ENCODE peak calls at places on chromosomes 3 and 15, in eight cellular contexts. P is heart left ventricle, X is body of pancreas, I is A549, T is stomach, A is tibial nerve, Y is uterus, O is spleen. Q is an unnamed sample.

GRCh38 chr3:114623420-114624046 is 329.7 kb downstream of the TIGIT start:
- DNase-seq in X (no peak), Y (no peak), A (no peak), I (peak; percentile 27), T (no peak), P (no peak), O (no peak), Q (no peak)

GRCh38 chr3:12336099-12336498 is 47.2 kb downstream of the PPARG start:
- DNase-seq in P (no peak), X (no peak), T (no peak), Y (no peak), I (no peak), A (no peak), O (no peak), Q (no peak)

GRCh38 chr3:157351981-157352380 is 84.7 kb upstream of the PTX3 start:
- DNase-seq in I (no peak), X (no peak), Y (no peak), A (no peak), T (no peak), P (no peak), O (no peak), Q (no peak)

GRCh38 chr3:130731817-130732216 is 14.8 kb downstream of the PIK3R4 start:
- DNase-seq in X (no peak), A (no peak), T (no peak), Y (no peak), I (no peak), O (no peak), P (no peak), Q (no peak)

GRCh38 chr3:174232658-174233429 is 626.3 kb upstream of the NAALADL2 start:
- DNase-seq in T (no peak), O (no peak), I (no peak), A (no peak), Y (no peak), P (no peak), X (no peak), Q (no peak)

GRCh38 chr15:29064290-29064689 is 178.5 kb downstream of the APBA2 start:
- DNase-seq in I (no peak), A (no peak), P (no peak), X (peak; percentile 43), O (no peak), Y (no peak), T (no peak), Q (no peak)

GRCh38 chr3:71486831-71487230 is 96.7 kb downstream of the FOXP1 start:
- DNase-seq in T (no peak), I (no peak), P (no peak), A (no peak), O (no peak), X (no peak), Y (no peak), Q (no peak)

GRCh38 chr3:4895848-4896247 is 83.4 kb upstream of the BHLHE40 start:
- DNase-seq in A (no peak), P (no peak), X (peak; percentile 28), O (no peak), T (no peak), I (no peak), Y (peak; percentile 35), Q (no peak)

GRCh38 chr3:80643421-80643820 is 875.6 kb upstream of the ROBO1 start:
- DNase-seq in A (no peak), T (no peak), P (no peak), X (no peak), I (no peak), O (no peak), Y (no peak), Q (no peak)

GRCh38 chr3:128094295-128095151 is 29.1 kb downstream of the RUVBL1 start:
- DNase-seq in Y (no peak), A (no peak), I (no peak), P (no peak), T (no peak), X (no peak), O (no peak), Q (no peak)

GRCh38 chr3:68880632-68881031 is 51.7 kb downstream of the TAFA4 start:
- DNase-seq in T (no peak), O (no peak), A (no peak), Y (no peak), I (no peak), P (no peak), X (no peak), Q (no peak)

GRCh38 chr3:18058666-18059065 is 316.2 kb upstream of the TBC1D5 start:
- DNase-seq in O (no peak), T (no peak), X (no peak), I (no peak), A (no peak), Y (no peak), P (no peak), Q (no peak)

GRCh38 chr15:55056500-55056899 is 140.2 kb downstream of the RSL24D1 start:
- DNase-seq in P (no peak), O (no peak), I (no peak), X (no peak), T (no peak), Y (no peak), A (no peak), Q (no peak)

DNA sequence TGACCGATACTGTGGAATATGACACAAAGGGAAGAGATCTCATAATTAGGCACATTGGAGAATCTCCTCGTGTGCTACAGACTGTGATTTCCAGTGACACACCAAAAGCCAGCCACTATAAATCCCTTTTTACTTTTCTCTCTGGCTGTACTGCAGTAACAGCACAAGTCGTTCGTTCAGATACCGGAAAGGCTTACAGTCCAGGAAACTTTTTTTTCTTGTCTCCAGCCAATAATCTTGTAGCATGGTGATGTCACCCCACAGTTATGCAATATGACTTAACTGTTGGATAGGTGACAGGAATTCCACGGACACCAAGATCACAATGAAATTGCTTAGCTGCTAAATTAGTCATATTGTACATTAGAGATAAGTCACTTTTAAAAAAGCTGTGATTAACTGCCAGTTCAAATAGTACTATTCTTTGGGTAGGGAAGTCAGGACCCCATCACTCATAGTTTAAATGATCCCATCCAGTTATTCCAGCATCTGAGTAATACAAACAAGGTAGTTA is 36.3 kb upstream of the TSC22D2 start:
- DNase-seq in O (no peak), A (no peak), X (peak; percentile 89), I (peak; percentile 97), P (no peak), Y (peak; percentile 54), T (peak; percentile 43), Q (peak; percentile 42)
- TF ChIP-seq POLR2A in O (no peak), A (peak; percentile 30), X (peak; percentile 52), I (no peak), P (peak; percentile 32), Y (no peak), T (no peak), Q (no peak)

GRCh38 chr3:59423707-59424106 is 373.9 kb upstream of the CFAP20DC start:
- DNase-seq in T (no peak), P (no peak), I (no peak), A (no peak), Y (no peak), X (no peak), O (no peak), Q (no peak)

GRCh38 chr3:59424268-59425010 is 374.6 kb upstream of the CFAP20DC start:
- DNase-seq in O (no peak), X (no peak), Y (no peak), A (no peak), P (no peak), I (no peak), T (no peak), Q (no peak)

GRCh38 chr3:59426851-59427565 is 377.2 kb upstream of the CFAP20DC start:
- DNase-seq in O (no peak), X (no peak), I (no peak), P (no peak), Y (no peak), T (no peak), A (no peak), Q (no peak)

GRCh38 chr3:59425942-59426341 is 376.1 kb upstream of the CFAP20DC start:
- DNase-seq in A (no peak), X (no peak), I (no peak), Y (no peak), T (no peak), O (no peak), P (no peak), Q (no peak)

GRCh38 chr3:59425371-59425770 is 375.5 kb upstream of the CFAP20DC start:
- DNase-seq in I (peak; percentile 2), Y (peak; percentile 22), X (peak; percentile 6), T (no peak), A (no peak), O (no peak), P (no peak), Q (no peak)
- TF ChIP-seq POLR2A in I (no peak), Y (no peak), X (no peak), T (no peak), A (no peak), O (no peak), P (no peak), Q (no peak)

DNA sequence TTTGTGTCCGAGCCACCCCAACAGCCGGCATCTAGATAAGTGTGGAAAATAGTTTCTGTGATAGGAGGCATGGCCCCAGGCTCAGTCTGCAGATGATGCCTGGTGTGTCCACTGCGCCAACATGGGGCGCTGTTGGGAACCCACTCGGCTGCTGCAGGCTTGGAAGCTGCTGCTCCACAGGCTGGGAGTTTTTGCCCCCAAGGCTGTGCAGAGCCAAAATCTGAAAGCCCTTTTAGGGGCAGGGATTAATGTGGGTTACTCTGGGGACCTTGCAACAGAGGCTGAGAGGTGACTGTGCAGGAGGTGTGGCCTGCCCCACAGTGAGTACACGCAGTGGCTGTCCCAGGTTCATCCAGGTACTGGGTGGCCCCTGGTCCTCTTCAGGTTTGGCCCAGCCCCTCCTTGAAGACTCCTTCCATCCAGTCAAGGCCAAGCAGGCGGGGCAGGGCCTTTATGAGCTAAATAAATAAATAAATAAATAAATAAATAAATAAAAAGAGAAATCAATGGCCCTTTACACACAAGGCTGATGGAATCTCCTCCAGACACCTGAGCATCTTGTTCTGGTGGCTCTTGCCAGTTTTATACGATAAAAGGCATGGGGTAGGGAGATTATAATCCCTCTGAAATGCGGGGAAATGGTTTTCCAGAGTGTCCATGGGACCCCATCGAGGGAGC is 73.8 kb downstream of the AAGAB start:
- DNase-seq in O (no peak), X (no peak), A (no peak), P (no peak), I (no peak), T (no peak), Y (no peak), Q (no peak)
- TF ChIP-seq POLR2A in O (no peak), X (no peak), A (no peak), P (no peak), I (no peak), T (no peak), Y (no peak), Q (no peak)

DNA sequence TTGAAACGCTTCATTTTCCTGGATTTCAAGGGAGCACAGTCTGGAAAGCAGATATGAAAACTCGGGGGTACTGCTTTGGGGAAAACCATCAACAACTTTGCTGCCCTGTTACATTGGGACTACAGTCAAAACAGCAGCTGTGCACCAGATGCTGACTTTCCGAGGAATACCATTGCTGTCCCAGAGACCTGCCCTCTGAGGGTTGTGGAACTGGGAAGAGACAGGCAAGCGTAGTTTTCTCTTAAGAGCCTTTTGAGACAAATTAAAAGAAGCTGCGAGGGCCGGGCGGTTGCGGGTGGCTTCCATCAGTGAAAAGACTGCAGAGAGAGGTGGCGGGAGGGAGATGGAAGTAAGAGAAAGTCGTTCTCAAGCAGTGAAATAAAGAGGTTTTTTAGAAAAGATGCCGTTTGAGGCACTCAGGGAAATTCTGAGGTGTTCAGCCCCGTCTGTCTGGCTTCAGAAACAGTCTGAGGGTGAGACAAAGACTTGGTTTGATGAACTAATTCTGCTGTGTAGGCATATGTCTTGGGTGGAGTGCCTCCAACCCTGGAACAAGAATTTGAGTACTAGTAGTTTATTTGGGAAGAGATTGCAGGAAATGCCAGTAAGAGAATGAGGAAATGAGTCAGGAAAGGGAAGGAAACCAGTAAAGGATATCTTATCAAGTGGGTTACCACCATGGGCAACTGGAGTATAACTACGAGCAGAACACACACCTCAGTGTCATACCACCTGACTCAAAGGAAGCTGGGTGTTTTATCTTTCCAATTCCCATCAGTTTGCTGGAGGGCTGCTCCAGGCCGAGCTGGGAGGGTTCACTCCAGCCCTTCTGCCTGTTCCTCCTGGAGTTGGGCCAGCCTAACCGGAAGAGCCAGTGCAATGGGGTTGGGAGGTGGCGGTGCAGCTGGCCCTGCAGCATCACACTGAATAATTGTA is 75.1 kb downstream of the TGFBR2 start:
- DNase-seq in I (no peak), Y (peak; percentile 42), O (peak; percentile 86), P (peak; percentile 72), A (peak; percentile 50), T (no peak), X (no peak), Q (no peak)
- TF ChIP-seq POLR2A in I (no peak), Y (no peak), O (no peak), P (no peak), A (no peak), T (no peak), X (no peak), Q (no peak)